ENCODE peak calls at places on chromosome 10, in seven cellular contexts. M is SK-N-SH, O is GM12892, W is GM12878, B is HepG2, S is K562, Y is H1. C is an unnamed sample.

GRCh38 chr10:123743441-123744225 is 77.5 kb downstream of the GPR26 start:
- DNase-seq in M (peak), O (no peak), W (no peak), B (no peak), S (no peak), Y (no peak), C (no peak)

GRCh38 chr10:24727811-24728210 is 4.1 kb upstream of the ARHGAP21 start:
- DNase-seq in M (no peak), O (no peak), W (no peak), B (no peak), S (no peak), Y (no peak), C (no peak)

GRCh38 chr10:124534231-124534798 is 72.7 kb downstream of the LHPP start:
- DNase-seq in M (no peak), O (no peak), W (no peak), B (no peak), S (no peak), Y (no peak), C (no peak)

GRCh38 chr10:110340122-110340521 is 35.4 kb upstream of the SMNDC1 start:
- DNase-seq in M (no peak), O (no peak), W (no peak), B (no peak), S (no peak), Y (no peak), C (no peak)

GRCh38 chr10:130283234-130283574 is 147.0 kb downstream of the GLRX3 start:
- DNase-seq in M (no peak), O (no peak), W (no peak), B (no peak), S (no peak), Y (no peak), C (no peak)

GRCh38 chr10:126500185-126500584 is 111.9 kb upstream of the ADAM12 start:
- DNase-seq in M (no peak), O (no peak), W (no peak), B (no peak), S (no peak), Y (no peak), C (no peak)

GRCh38 chr10:116689744-116690143 is 52.6 kb downstream of the HSPA12A start:
- DNase-seq in M (no peak), O (no peak), W (no peak), B (no peak), S (no peak), Y (no peak), C (no peak)

GRCh38 chr10:15267496-15267895 is 99.0 kb upstream of the NMT2 start:
- DNase-seq in M (no peak), O (no peak), W (no peak), B (no peak), S (no peak), Y (no peak), C (no peak)

GRCh38 chr10:118007773-118008172 is 39.0 kb downstream of the RAB11FIP2 start:
- DNase-seq in M (no peak), O (no peak), W (no peak), B (no peak), S (no peak), Y (no peak), C (no peak)

GRCh38 chr10:66924674-66925345 is 1.0 kb upstream of the LRRTM3 start:
- DNase-seq in M (no peak), O (no peak), W (no peak), B (no peak), S (no peak), Y (no peak), C (no peak)

GRCh38 chr10:17984563-17984962 is 32.8 kb downstream of the SLC39A12 start:
- DNase-seq in M (no peak), O (no peak), W (no peak), B (no peak), S (no peak), Y (no peak), C (no peak)

GRCh38 chr10:84842593-84842992 is 514.2 kb downstream of the CCSER2 start:
- DNase-seq in M (no peak), O (no peak), W (no peak), B (no peak), S (no peak), Y (no peak), C (no peak)

GRCh38 chr10:119375574-119376265 is 166.8 kb downstream of the RGS10 start:
- DNase-seq in M (no peak), O (no peak), W (no peak), B (no peak), S (no peak), Y (no peak), C (no peak)

GRCh38 chr10:118523775-118524174 is 71.7 kb downstream of the PRLHR start:
- DNase-seq in M (no peak), O (no peak), W (no peak), B (no peak), S (no peak), Y (no peak), C (no peak)

GRCh38 chr10:24462889-24463552 is 254.1 kb downstream of the KIAA1217 start:
- DNase-seq in M (no peak), O (no peak), W (no peak), B (no peak), S (no peak), Y (no peak), C (no peak)

GRCh38 chr10:85642082-85642420 is 724.5 kb downstream of the GRID1 start:
- DNase-seq in M (no peak), O (no peak), W (no peak), B (no peak), S (no peak), Y (no peak), C (no peak)

GRCh38 chr10:47231414-47231813 is 68.6 kb upstream of the GDF10 start:
- DNase-seq in M (no peak), O (no peak), W (no peak), B (no peak), S (no peak), Y (no peak), C (no peak)

GRCh38 chr10:102678842-102679289 is 34.6 kb downstream of the TRIM8 start:
- DNase-seq in M (peak), O (peak), W (no peak), B (peak), S (peak), Y (no peak), C (no peak)

GRCh38 chr10:45058580-45058979 is 57.9 kb downstream of the ZNF22 start:
- DNase-seq in M (no peak), O (no peak), W (no peak), B (no peak), S (no peak), Y (no peak), C (no peak)

GRCh38 chr10:97278491-97278989 is 13.9 kb downstream of the ARHGAP19 start:
- DNase-seq in M (peak), O (no peak), W (no peak), B (peak), S (peak), Y (no peak), C (no peak)

GRCh38 chr10:49080965-49081364 is 34.4 kb downstream of the VSTM4 start:
- DNase-seq in M (no peak), O (no peak), W (no peak), B (no peak), S (no peak), Y (no peak), C (no peak)

DNA sequence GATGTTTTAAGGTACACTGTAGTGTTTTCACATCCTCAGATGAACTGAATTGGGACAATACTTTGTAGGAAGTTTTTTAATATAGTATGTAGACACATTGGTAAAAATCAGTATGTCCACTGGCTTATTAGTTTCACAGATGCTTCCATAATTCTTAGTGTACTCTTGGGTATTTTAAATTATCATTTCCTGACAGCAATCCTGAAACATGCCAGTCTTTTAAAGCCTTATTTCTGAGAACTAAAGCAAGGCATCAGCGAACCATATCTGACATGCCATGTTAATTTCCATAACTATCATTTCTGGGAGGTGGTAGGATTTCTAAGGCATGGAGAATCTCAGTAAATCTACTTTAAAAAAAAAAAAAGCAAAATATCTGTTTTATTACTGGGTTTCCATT is 266.4 kb downstream of the ADK start:
- DNase-seq in M (no peak), O (no peak), W (no peak), B (no peak), S (no peak), Y (no peak), C (no peak)
- TF ChIP-seq POLR2AphosphoS5 in M (no peak), O (no peak), W (no peak), B (no peak), S (no peak), Y (no peak), C (no peak)

DNA sequence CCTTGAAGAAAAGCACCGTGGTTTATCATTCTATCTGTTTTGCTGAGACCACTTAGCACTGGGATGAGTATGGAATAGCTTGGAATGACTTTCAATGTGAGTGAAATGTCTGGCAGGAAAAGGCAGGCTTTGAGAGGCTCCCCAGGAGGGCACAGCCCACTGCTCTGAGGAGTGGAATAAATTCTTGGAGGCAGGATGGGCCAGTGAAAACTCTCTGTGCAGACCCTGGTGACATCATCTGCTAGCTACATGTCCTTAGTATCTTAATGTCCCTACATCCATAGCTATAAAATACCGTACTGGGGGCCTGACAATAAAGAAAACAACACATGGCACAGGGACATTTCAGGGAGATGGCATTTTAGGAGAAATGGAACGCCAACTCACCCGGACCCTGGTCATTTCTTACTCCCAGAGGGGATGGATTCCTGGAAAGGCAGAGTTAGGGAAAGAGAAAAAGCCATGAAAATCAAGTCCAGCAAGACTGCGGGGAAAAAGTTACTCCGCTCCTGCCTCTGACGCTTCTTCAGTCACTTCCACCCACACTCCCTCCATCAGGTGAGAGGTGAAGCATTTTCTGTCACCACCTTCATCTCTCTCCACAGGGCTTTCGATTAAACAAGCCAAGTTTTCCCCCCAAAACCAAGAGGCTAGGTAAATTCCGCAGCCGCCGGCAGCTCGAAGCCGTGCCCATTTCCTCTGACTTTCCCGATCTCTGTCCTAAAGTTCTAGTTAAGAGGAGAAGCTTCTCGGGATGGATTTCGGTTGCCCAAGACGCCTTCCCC is 974 bp downstream of the ZNF239 start:
- DNase-seq in M (peak), O (no peak), W (no peak), B (no peak), S (no peak), Y (no peak), C (no peak)
- TF ChIP-seq TAF1 in M (no peak), O (no peak), W (no peak), B (no peak), S (no peak), Y (no peak), C (no peak)

GRCh38 chr10:133379152-133379800 is at the start of gene PAOX:
- DNase-seq in M (peak), O (peak), W (no peak), B (no peak), S (peak), Y (no peak), C (peak)
- TF ChIP-seq POLR2AphosphoS5 in M (peak), O (peak), W (no peak), B (no peak), S (no peak), Y (no peak), C (no peak)

GRCh38 chr10:79284158-79284871 is 63.0 kb upstream of the PPIF start:
- DNase-seq in M (no peak), O (no peak), W (no peak), B (no peak), S (no peak), Y (no peak), C (no peak)
- TF ChIP-seq TAF1 in M (no peak), O (no peak), W (no peak), B (no peak), S (no peak), Y (no peak), C (no peak)

GRCh38 chr10:69861251-69862240 is 59.8 kb downstream of the COL13A1 start:
- DNase-seq in M (no peak), O (no peak), W (no peak), B (peak), S (no peak), Y (no peak), C (no peak)
- TF ChIP-seq POLR2AphosphoS5 in M (peak), O (no peak), W (no peak), B (no peak), S (no peak), Y (no peak), C (no peak)

DNA sequence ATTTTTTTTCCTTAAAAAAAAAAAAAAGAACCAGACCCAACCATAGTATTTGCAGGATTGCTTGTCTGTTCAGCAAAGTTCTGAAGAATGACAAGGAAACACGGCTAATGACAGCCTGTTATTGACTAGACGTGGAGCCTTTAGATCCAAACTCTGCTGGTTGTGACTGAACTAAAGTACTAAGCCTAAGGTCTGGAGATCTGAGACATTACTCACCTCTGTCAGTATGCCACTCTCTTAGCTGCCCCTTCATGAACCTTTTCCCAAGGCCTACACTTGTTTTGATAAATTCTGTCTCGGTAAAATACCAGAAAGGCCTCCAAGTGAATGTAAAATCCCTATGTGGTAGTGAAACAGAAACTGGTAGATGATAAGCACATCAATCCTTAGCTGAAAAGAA is 101.0 kb downstream of the CABCOCO1 start:
- DNase-seq in M (no peak), O (no peak), W (no peak), B (no peak), S (no peak), Y (no peak), C (no peak)
- TF ChIP-seq TAF1 in M (no peak), O (no peak), W (no peak), B (no peak), S (no peak), Y (no peak), C (no peak)

DNA sequence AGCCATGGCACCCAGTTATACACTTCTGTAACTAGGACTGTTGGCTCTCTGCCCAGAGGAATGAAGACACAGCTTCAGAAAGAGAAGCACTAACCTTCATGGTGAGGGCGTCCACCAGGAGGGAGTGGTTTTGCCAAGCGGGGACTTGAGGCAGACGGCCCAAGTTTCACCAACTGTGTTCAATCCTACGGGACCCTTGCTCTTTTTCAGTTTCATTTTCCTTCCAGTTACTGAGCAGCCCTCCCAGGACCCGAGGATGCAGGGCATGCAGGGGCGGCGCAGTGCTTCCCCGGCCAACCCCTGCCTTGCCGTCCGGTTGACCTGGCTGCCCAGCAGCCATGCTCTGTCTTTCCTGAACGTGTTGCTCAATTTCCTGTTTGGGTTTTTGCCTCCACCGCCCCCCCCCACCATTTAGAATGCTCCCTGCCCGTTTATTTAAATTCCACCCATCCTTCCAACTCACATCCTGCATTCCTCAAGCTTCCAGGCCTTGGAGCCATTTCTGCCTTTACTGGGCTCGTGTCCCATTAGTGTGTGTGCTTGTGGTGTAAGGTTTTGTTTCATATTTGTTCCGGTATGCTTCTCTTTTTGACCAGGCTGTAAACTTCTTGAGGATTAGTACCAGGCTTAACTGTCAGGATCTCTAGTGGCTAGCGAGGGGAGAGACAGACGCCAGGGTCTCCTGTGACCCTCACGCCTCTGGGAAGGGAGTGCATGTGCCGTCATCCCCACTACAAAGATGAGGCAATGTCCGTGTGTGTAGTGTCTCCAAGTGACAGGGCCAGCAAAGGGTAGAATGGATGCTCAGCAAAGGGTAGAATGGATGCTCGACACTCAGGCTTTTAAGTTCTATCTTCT is 31.6 kb downstream of the IL15RA start:
- DNase-seq in M (no peak), O (no peak), W (no peak), B (peak), S (no peak), Y (no peak), C (no peak)
- TF ChIP-seq POLR2AphosphoS5 in M (no peak), O (no peak), W (no peak), B (no peak), S (no peak), Y (no peak), C (no peak)

C was measured in GM12891.